ENCODE peak calls at places on chromosomes 5 and 9, in four cellular contexts. A, K, Z and H are unnamed samples. For H3K36me3, the result is how much of the 10 kb centered on the place peaks cover.

GRCh38 chr5:54663876-54664275 is 146.3 kb downstream of the SNX18 start:
- DNase-seq in Z (no peak), K (peak), A (peak), H (no peak)

GRCh38 chr9:71857159-71857558 is 53.8 kb downstream of the ABHD17B start:
- DNase-seq in K (no peak), Z (no peak), A (no peak), H (no peak)

GRCh38 chr9:121271368-121272351 is 3.7 kb downstream of the GSN start:
- DNase-seq in Z (peak), K (no peak), A (no peak), H (no peak)

GRCh38 chr9:75993434-75993833 is 103.0 kb downstream of the PCSK5 start:
- DNase-seq in A (no peak), Z (no peak), K (no peak), H (no peak)

GRCh38 chr5:65076251-65076869 is 307.6 kb downstream of the CWC27 start:
- DNase-seq in A (no peak), Z (peak), K (peak), H (no peak)

GRCh38 chr9:76379494-76379893 is 14.7 kb downstream of the RFK start:
- DNase-seq in A (no peak), Z (no peak), K (peak), H (no peak)

GRCh38 chr9:28064241-28064640 is 491.0 kb upstream of the C9orf72 start:
- DNase-seq in A (no peak), Z (no peak), K (no peak), H (no peak)

GRCh38 chr5:1479581-1480188 is 34.4 kb upstream of the SLC6A3 start:
- DNase-seq in K (no peak), A (peak), Z (no peak), H (peak)

GRCh38 chr9:122004589-122004988 is 88.5 kb downstream of the TTLL11 start:
- DNase-seq in A (no peak), K (no peak), Z (no peak), H (no peak)

GRCh38 chr9:127954831-127955293 is 17.2 kb upstream of the DPM2 start:
- DNase-seq in Z (no peak), K (no peak), A (no peak), H (no peak)

GRCh38 chr5:140321796-140322195 is 18.9 kb upstream of the PFDN1 start:
- DNase-seq in Z (peak), K (no peak), A (no peak), H (peak)

GRCh38 chr5:55900068-55900467 is 48.9 kb downstream of the IL31RA start:
- DNase-seq in Z (no peak), A (no peak), K (no peak), H (no peak)

GRCh38 chr5:125277494-125278154 is 531.2 kb upstream of the ZNF608 start:
- DNase-seq in A (no peak), K (no peak), Z (no peak), H (no peak)

GRCh38 chr5:174910245-174910737 is 185.9 kb downstream of the MSX2 start:
- DNase-seq in Z (peak), K (peak), A (peak), H (peak)

GRCh38 chr9:121201045-121201737 is 478 bp downstream of the RAB14 start:
- DNase-seq in K (no peak), A (peak), Z (peak), H (peak)

GRCh38 chr5:56311306-56311904 is 78.3 kb upstream of the ANKRD55 start:
- DNase-seq in K (peak), Z (no peak), A (no peak), H (no peak)

GRCh38 chr5:149488645-149489306 is 62.5 kb downstream of the CSNK1A1 start:
- DNase-seq in Z (peak), A (no peak), K (no peak), H (no peak)

GRCh38 chr5:131171276-131171815 is 602 bp downstream of the LYRM7 start:
- DNase-seq in K (no peak), A (no peak), Z (no peak), H (no peak)

GRCh38 chr9:105672711-105673234 is 10.5 kb downstream of the TAL2 start:
- DNase-seq in K (no peak), A (no peak), Z (no peak), H (no peak)

GRCh38 chr9:93265301-93265971 is 81.5 kb downstream of the WNK2 start:
- DNase-seq in K (no peak), A (peak), Z (no peak), H (peak)

GRCh38 chr5:144368556-144368955 is 197.9 kb downstream of the KCTD16 start:
- DNase-seq in Z (no peak), A (no peak), K (no peak), H (no peak)

GRCh38 chr5:154273028-154273617 is 82.6 kb downstream of the GALNT10 start:
- DNase-seq in Z (peak), A (no peak), K (peak), H (no peak)

GRCh38 chr5:133063965-133064364 is 12.2 kb downstream of the HSPA4 start:
- DNase-seq in A (no peak), K (no peak), Z (no peak), H (no peak)
- H3K36me3 ChIP-seq in A (under half), K (under half), Z (under half), H (under half)

DNA sequence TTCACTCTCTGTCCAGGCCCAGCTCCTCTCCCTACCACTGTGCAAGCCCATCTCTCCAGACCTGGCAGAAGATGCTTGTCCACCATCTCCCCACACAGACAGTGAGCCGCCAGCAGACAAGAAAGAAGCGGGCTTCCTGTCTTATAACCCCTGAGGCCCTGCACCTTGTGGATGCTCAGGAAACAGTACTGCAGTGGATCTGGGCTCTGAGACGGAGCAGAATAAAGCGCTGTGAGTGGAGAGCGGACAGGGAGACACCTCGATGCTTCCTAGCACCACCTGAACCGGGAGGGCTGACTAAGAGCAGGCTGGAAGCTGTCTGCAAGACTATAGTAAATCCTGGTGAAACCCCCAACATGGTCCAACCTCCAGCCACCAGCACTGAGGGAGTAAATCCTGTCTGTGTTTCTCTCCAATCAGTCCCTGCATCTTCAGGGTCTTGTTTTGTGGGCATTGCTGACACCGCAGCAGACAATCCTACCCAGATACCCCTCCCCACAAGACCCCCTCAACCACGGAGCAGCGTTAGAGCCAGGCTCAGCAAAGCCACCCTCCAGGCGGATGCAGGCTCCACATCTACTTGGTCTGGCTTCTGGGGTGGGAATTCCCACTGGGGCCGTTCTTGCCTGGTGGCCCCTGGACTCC is 18.7 kb downstream of the ORM2 start:
- DNase-seq in K (no peak), A (peak), Z (no peak), H (no peak)
- H3K4me3 ChIP-seq in K (no peak), A (no peak), Z (no peak), H (no peak)

GRCh38 chr9:136353757-136354488 is 9.6 kb downstream of the DNLZ start:
- DNase-seq in K (no peak), Z (no peak), A (no peak), H (no peak)
- H3K27ac ChIP-seq in K (no peak), Z (peak), A (no peak), H (no peak)

DNA sequence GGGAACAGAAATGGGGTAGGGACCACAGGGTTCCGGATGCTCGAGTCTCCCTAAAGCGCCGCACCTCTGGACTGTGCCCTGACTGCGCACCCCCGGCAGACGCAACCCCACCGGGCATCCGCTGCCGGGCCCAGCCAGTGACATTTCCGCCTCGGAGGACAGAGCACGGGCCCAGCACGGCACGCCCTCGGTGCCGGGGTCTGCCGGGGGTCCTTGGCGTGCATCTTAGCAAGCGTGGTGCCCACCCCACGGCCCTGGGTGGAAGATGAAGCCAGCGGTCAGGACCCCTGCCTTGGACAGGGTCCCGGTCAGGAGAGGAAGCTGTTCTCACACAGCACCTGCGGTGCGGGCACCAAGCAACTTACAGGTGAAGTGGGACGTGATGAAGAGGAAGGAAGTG is 7.1 kb downstream of the INPP5E start:
- DNase-seq in A (no peak), Z (no peak), K (no peak), H (no peak)
- H3K36me3 ChIP-seq in A (under half), Z (under half), K (under half), H (under half)

DNA sequence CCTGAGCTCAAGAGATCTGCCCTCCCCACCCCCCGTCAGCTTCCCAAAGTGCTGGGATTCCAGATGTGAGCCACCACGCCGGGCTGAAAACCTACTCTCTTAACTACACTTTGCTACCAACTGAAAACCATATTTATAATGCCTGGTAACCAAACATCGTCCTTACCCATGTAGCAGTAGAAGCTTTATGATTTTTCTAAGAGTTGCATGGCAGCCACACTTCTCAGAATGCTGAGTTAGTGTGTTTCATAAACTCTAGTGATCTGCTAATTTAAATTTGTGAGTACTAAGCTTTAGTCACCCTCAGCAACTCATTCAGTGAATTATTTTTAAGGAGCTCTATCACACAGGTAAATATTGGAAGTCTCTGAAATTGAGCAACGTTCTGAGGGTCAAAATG is 478.4 kb downstream of the KDM4C start:
- DNase-seq in Z (no peak), K (no peak), A (no peak), H (no peak)
- H3K4me3 ChIP-seq in Z (no peak), K (no peak), A (no peak), H (no peak)

GRCh38 chr5:30764704-30765103 is 428.8 kb upstream of the CDH6 start:
- DNase-seq in K (no peak), A (no peak), Z (no peak), H (no peak)

GRCh38 chr5:30768061-30768460 is 425.4 kb upstream of the CDH6 start:
- DNase-seq in A (no peak), K (no peak), Z (no peak), H (no peak)

GRCh38 chr5:30765227-30765626 is 428.3 kb upstream of the CDH6 start:
- DNase-seq in A (no peak), Z (no peak), K (no peak), H (no peak)
- H3K27ac ChIP-seq in A (no peak), Z (no peak), K (no peak), H (no peak)